ENCODE peak calls at places on chromosome 1, in six cellular contexts. G is tibial artery; L is esophagus squamous epithelium; X is activated CD8-positive, alpha-beta T cell treated with anti-CD3 and anti-CD28 coated beads for 36 hours; O is ovary; W is heart right ventricle. T is an unnamed sample.
A peak's percentile ranks its signal among the peaks of the same experiment; 100 is the strongest.

GRCh38 chr1:94927405-94928175 is 680 bp upstream of the CNN3 start:
- DNase-seq in G (no peak), L (no peak), X (peak; percentile 10), O (no peak), W (no peak), T (no peak)

GRCh38 chr1:213438339-213438738 is 387.3 kb downstream of the RPS6KC1 start:
- DNase-seq in G (no peak), L (no peak), X (no peak), O (no peak), W (no peak), T (no peak)

GRCh38 chr1:185208626-185209170 is 51.7 kb downstream of the SWT1 start:
- DNase-seq in G (no peak), L (no peak), X (no peak), O (no peak), W (no peak), T (no peak)

GRCh38 chr1:6041432-6042062 is 4.1 kb upstream of the KCNAB2 start:
- DNase-seq in G (no peak), L (no peak), X (peak; percentile 39), O (peak; percentile 23), W (peak; percentile 40), T (no peak)

GRCh38 chr1:151277249-151277648 is 4.8 kb upstream of the ZNF687 start:
- DNase-seq in G (no peak), L (no peak), X (peak; percentile 50), O (no peak), W (no peak), T (no peak)

GRCh38 chr1:27992271-27992670 is 32.5 kb downstream of the XKR8 start:
- DNase-seq in G (no peak), L (no peak), X (peak; percentile 60), O (no peak), W (no peak), T (no peak)

GRCh38 chr1:154911691-154912550 is 24.6 kb downstream of the PMVK start:
- DNase-seq in G (no peak), L (no peak), X (no peak), O (no peak), W (no peak), T (no peak)

GRCh38 chr1:111505641-111506119 is 2.2 kb upstream of the ADORA3 start:
- DNase-seq in G (no peak), L (no peak), X (peak; percentile 41), O (no peak), W (no peak), T (no peak)

GRCh38 chr1:88802950-88803349 is 88.4 kb downstream of the GTF2B start:
- DNase-seq in G (no peak), L (no peak), X (no peak), O (no peak), W (no peak), T (no peak)

GRCh38 chr1:53454019-53454418 is 5.2 kb upstream of the DMRTB1 start:
- DNase-seq in G (no peak), L (no peak), X (no peak), O (no peak), W (no peak), T (no peak)

GRCh38 chr1:66916320-66916719 is 8.3 kb downstream of the DNAI4 start:
- DNase-seq in G (no peak), L (no peak), X (no peak), O (no peak), W (no peak), T (no peak)

GRCh38 chr1:30795026-30795425 is 37.5 kb upstream of the LAPTM5 start:
- DNase-seq in G (no peak), L (no peak), X (no peak), O (no peak), W (no peak), T (no peak)

GRCh38 chr1:89831462-89832113 is 10.8 kb downstream of the LRRC8D start:
- DNase-seq in G (no peak), L (no peak), X (no peak), O (no peak), W (no peak), T (no peak)

GRCh38 chr1:179853102-179853501 is 24.5 kb downstream of the TOR1AIP2 start:
- DNase-seq in G (no peak), L (no peak), X (no peak), O (no peak), W (no peak), T (no peak)

GRCh38 chr1:94501925-94502324 is 39.6 kb downstream of the F3 start:
- DNase-seq in G (no peak), L (no peak), X (no peak), O (no peak), W (no peak), T (no peak)

GRCh38 chr1:117324357-117324756 is 42.9 kb upstream of the MAN1A2 start:
- DNase-seq in G (no peak), L (no peak), X (no peak), O (no peak), W (no peak), T (no peak)

GRCh38 chr1:64396817-64397216 is 73.1 kb upstream of the CACHD1 start:
- DNase-seq in G (no peak), L (no peak), X (no peak), O (no peak), W (no peak), T (no peak)

GRCh38 chr1:173853074-173853473 is 14.7 kb downstream of the GAS5 start:
- DNase-seq in G (no peak), L (no peak), X (no peak), O (no peak), W (no peak), T (no peak)

GRCh38 chr1:227941509-227942020 is 6.2 kb downstream of the WNT9A start:
- DNase-seq in G (peak; percentile 57), L (no peak), X (no peak), O (no peak), W (no peak), T (no peak)

GRCh38 chr1:65265296-65266271 is 43.8 kb upstream of the DNAJC6 start:
- DNase-seq in G (peak; percentile 67), L (no peak), X (peak; percentile 38), O (peak; percentile 16), W (peak; percentile 45), T (no peak)

GRCh38 chr1:56287736-56288135 is 291.6 kb downstream of the PLPP3 start:
- DNase-seq in G (no peak), L (no peak), X (no peak), O (no peak), W (no peak), T (no peak)

GRCh38 chr1:100926240-100926639 is 30.4 kb downstream of the SLC30A7 start:
- DNase-seq in G (no peak), L (no peak), X (no peak), O (no peak), W (no peak), T (no peak)

GRCh38 chr1:156104861-156105546 is 9.5 kb upstream of the LMNA start:
- DNase-seq in G (no peak), L (no peak), X (no peak), O (no peak), W (no peak), T (no peak)

GRCh38 chr1:180854001-180854400 is 58.7 kb upstream of the KIAA1614 start:
- DNase-seq in G (no peak), L (no peak), X (no peak), O (no peak), W (no peak), T (no peak)

GRCh38 chr1:15028117-15028516 is 125.4 kb upstream of the TMEM51 start:
- DNase-seq in G (peak; percentile 86), L (no peak), X (no peak), O (no peak), W (peak; percentile 33), T (peak; percentile 77)

GRCh38 chr1:163980391-163980790 is 578.6 kb upstream of the PBX1 start:
- DNase-seq in G (no peak), L (no peak), X (no peak), O (no peak), W (no peak), T (no peak)

GRCh38 chr1:243923292-243924171 is 73.5 kb upstream of the AKT3 start:
- DNase-seq in G (no peak), L (no peak), X (no peak), O (no peak), W (no peak), T (no peak)

GRCh38 chr1:200373811-200374231 is 36.0 kb downstream of the ZNF281 start:
- DNase-seq in G (no peak), L (no peak), X (no peak), O (no peak), W (no peak), T (no peak)

GRCh38 chr1:22685675-22686074 is 25.0 kb upstream of the EPHB2 start:
- DNase-seq in G (no peak), L (no peak), X (no peak), O (no peak), W (no peak), T (no peak)

GRCh38 chr1:10033359-10033845 is 644 bp downstream of the UBE4B start:
- DNase-seq in G (no peak), L (no peak), X (no peak), O (peak; percentile 20), W (no peak), T (no peak)

GRCh38 chr1:198559362-198559761 is 18.9 kb upstream of the ATP6V1G3 start:
- DNase-seq in G (no peak), L (no peak), X (no peak), O (no peak), W (no peak), T (no peak)
- TF ChIP-seq CTCF in G (no peak), L (no peak), X (no peak), O (no peak), W (no peak), T (no peak)

GRCh38 chr1:58576727-58577675 is at the start of gene TACSTD2:
- DNase-seq in G (peak; percentile 70), L (no peak), X (no peak), O (no peak), W (peak; percentile 19), T (no peak)
- TF ChIP-seq CTCF in G (peak; percentile 4), L (no peak), X (no peak), O (no peak), W (no peak), T (no peak)

GRCh38 chr1:34398916-34399275 is 222.2 kb downstream of the C1orf94 start:
- DNase-seq in G (no peak), L (no peak), X (no peak), O (no peak), W (no peak), T (no peak)
- TF ChIP-seq CTCF in G (no peak), L (no peak), X (no peak), O (no peak), W (no peak), T (no peak)

GRCh38 chr1:221695346-221695745 is 46.5 kb downstream of the DUSP10 start:
- DNase-seq in G (no peak), L (no peak), X (no peak), O (no peak), W (no peak), T (no peak)

GRCh38 chr1:221692643-221693042 is 49.2 kb downstream of the DUSP10 start:
- DNase-seq in G (no peak), L (no peak), X (no peak), O (no peak), W (no peak), T (no peak)

GRCh38 chr1:221691320-221691719 is 50.6 kb downstream of the DUSP10 start:
- DNase-seq in G (no peak), L (no peak), X (no peak), O (no peak), W (no peak), T (no peak)

GRCh38 chr1:221694109-221694508 is 47.8 kb downstream of the DUSP10 start:
- DNase-seq in G (no peak), L (no peak), X (no peak), O (no peak), W (no peak), T (no peak)

GRCh38 chr1:221693087-221693486 is 48.8 kb downstream of the DUSP10 start:
- DNase-seq in G (no peak), L (no peak), X (peak; percentile 17), O (no peak), W (no peak), T (no peak)
- TF ChIP-seq CTCF in G (no peak), L (no peak), X (peak; percentile 57), O (no peak), W (no peak), T (no peak)

T was measured in right atrium auricular region.